ENCODE peak calls at places on chromosomes 4 and X, in nine cellular contexts. One of them, this sample, is unnamed.
A peak's percentile ranks its signal among the peaks of the same experiment; 100 is the strongest.

GRCh38 chrX:15973299-15973698 is 118.7 kb upstream of the AP1S2 start:
- DNase-seq in activated CD8-positive, alpha-beta memory T cell treated with anti-CD3 and anti-CD28 coated beads for 48 hours: no peak
- DNase-seq in lower leg skin: no peak
- DNase-seq in pons: peak; percentile 87
- DNase-seq in IMR-90: peak; percentile 19
- DNase-seq in globus pallidus: peak; percentile 70
- DNase-seq in ELF-1: peak; percentile 68
- DNase-seq in left ventricle myocardium inferior: no peak
- DNase-seq in colonic mucosa: peak; percentile 20
- DNase-seq in this sample: no peak

GRCh38 chr4:113433536-113434246 is 327.8 kb downstream of the CAMK2D start:
- DNase-seq in activated CD8-positive, alpha-beta memory T cell treated with anti-CD3 and anti-CD28 coated beads for 48 hours: no peak
- DNase-seq in lower leg skin: no peak
- DNase-seq in pons: no peak
- DNase-seq in IMR-90: no peak
- DNase-seq in globus pallidus: no peak
- DNase-seq in ELF-1: no peak
- DNase-seq in left ventricle myocardium inferior: no peak
- DNase-seq in colonic mucosa: no peak
- DNase-seq in this sample: no peak

GRCh38 chr4:140096483-140096861 is 57.5 kb downstream of the MAML3 start:
- DNase-seq in activated CD8-positive, alpha-beta memory T cell treated with anti-CD3 and anti-CD28 coated beads for 48 hours: no peak
- DNase-seq in lower leg skin: no peak
- DNase-seq in pons: no peak
- DNase-seq in IMR-90: no peak
- DNase-seq in globus pallidus: no peak
- DNase-seq in ELF-1: no peak
- DNase-seq in left ventricle myocardium inferior: no peak
- DNase-seq in colonic mucosa: no peak
- DNase-seq in this sample: no peak

GRCh38 chrX:75115707-75116413 is 40.2 kb downstream of the ABCB7 start:
- DNase-seq in activated CD8-positive, alpha-beta memory T cell treated with anti-CD3 and anti-CD28 coated beads for 48 hours: no peak
- DNase-seq in lower leg skin: no peak
- DNase-seq in pons: no peak
- DNase-seq in IMR-90: no peak
- DNase-seq in globus pallidus: no peak
- DNase-seq in ELF-1: peak; percentile 68
- DNase-seq in left ventricle myocardium inferior: no peak
- DNase-seq in colonic mucosa: no peak
- DNase-seq in this sample: no peak

GRCh38 chr4:125827338-125828074 is 512.8 kb downstream of the FAT4 start:
- DNase-seq in activated CD8-positive, alpha-beta memory T cell treated with anti-CD3 and anti-CD28 coated beads for 48 hours: no peak
- DNase-seq in lower leg skin: no peak
- DNase-seq in pons: no peak
- DNase-seq in IMR-90: no peak
- DNase-seq in globus pallidus: no peak
- DNase-seq in ELF-1: no peak
- DNase-seq in left ventricle myocardium inferior: no peak
- DNase-seq in colonic mucosa: no peak
- DNase-seq in this sample: no peak

GRCh38 chrX:133660356-133660755 is 245.1 kb upstream of the GPC4 start:
- DNase-seq in activated CD8-positive, alpha-beta memory T cell treated with anti-CD3 and anti-CD28 coated beads for 48 hours: no peak
- DNase-seq in lower leg skin: no peak
- DNase-seq in pons: no peak
- DNase-seq in IMR-90: peak; percentile 48
- DNase-seq in globus pallidus: no peak
- DNase-seq in ELF-1: no peak
- DNase-seq in left ventricle myocardium inferior: no peak
- DNase-seq in colonic mucosa: no peak
- DNase-seq in this sample: no peak

GRCh38 chr4:139633661-139634060 is 32.0 kb upstream of the MGST2 start:
- DNase-seq in activated CD8-positive, alpha-beta memory T cell treated with anti-CD3 and anti-CD28 coated beads for 48 hours: no peak
- DNase-seq in lower leg skin: no peak
- DNase-seq in pons: peak; percentile 54
- DNase-seq in IMR-90: peak; percentile 20
- DNase-seq in globus pallidus: peak; percentile 37
- DNase-seq in ELF-1: peak; percentile 67
- DNase-seq in left ventricle myocardium inferior: peak; percentile 21
- DNase-seq in colonic mucosa: no peak
- DNase-seq in this sample: peak; percentile 33

GRCh38 chrX:135985974-135986312 is 708 bp downstream of the SLC9A6 start:
- DNase-seq in activated CD8-positive, alpha-beta memory T cell treated with anti-CD3 and anti-CD28 coated beads for 48 hours: no peak
- DNase-seq in lower leg skin: no peak
- DNase-seq in pons: no peak
- DNase-seq in IMR-90: no peak
- DNase-seq in globus pallidus: no peak
- DNase-seq in ELF-1: no peak
- DNase-seq in left ventricle myocardium inferior: no peak
- DNase-seq in colonic mucosa: no peak
- DNase-seq in this sample: no peak

GRCh38 chr4:169098969-169099685 is 89.1 kb upstream of the CBR4 start:
- DNase-seq in activated CD8-positive, alpha-beta memory T cell treated with anti-CD3 and anti-CD28 coated beads for 48 hours: no peak
- DNase-seq in lower leg skin: no peak
- DNase-seq in pons: no peak
- DNase-seq in IMR-90: peak; percentile 19
- DNase-seq in globus pallidus: no peak
- DNase-seq in ELF-1: no peak
- DNase-seq in left ventricle myocardium inferior: no peak
- DNase-seq in colonic mucosa: no peak
- DNase-seq in this sample: no peak

GRCh38 chr4:85500110-85500867 is 25.3 kb downstream of the ARHGAP24 start:
- DNase-seq in activated CD8-positive, alpha-beta memory T cell treated with anti-CD3 and anti-CD28 coated beads for 48 hours: no peak
- DNase-seq in lower leg skin: no peak
- DNase-seq in pons: no peak
- DNase-seq in IMR-90: no peak
- DNase-seq in globus pallidus: no peak
- DNase-seq in ELF-1: no peak
- DNase-seq in left ventricle myocardium inferior: no peak
- DNase-seq in colonic mucosa: no peak
- DNase-seq in this sample: no peak

GRCh38 chrX:71106427-71106826 is at the start of gene CXorf65:
- DNase-seq in activated CD8-positive, alpha-beta memory T cell treated with anti-CD3 and anti-CD28 coated beads for 48 hours: no peak
- DNase-seq in lower leg skin: no peak
- DNase-seq in pons: no peak
- DNase-seq in IMR-90: no peak
- DNase-seq in globus pallidus: no peak
- DNase-seq in ELF-1: peak; percentile 34
- DNase-seq in left ventricle myocardium inferior: no peak
- DNase-seq in colonic mucosa: no peak
- DNase-seq in this sample: no peak

GRCh38 chr4:24482871-24483270 is 101.5 kb downstream of the DHX15 start:
- DNase-seq in activated CD8-positive, alpha-beta memory T cell treated with anti-CD3 and anti-CD28 coated beads for 48 hours: no peak
- DNase-seq in lower leg skin: no peak
- DNase-seq in pons: no peak
- DNase-seq in IMR-90: peak; percentile 14
- DNase-seq in globus pallidus: no peak
- DNase-seq in ELF-1: no peak
- DNase-seq in left ventricle myocardium inferior: no peak
- DNase-seq in colonic mucosa: no peak
- DNase-seq in this sample: no peak

GRCh38 chrX:117301086-117301485 is 815.5 kb downstream of the KLHL13 start:
- DNase-seq in activated CD8-positive, alpha-beta memory T cell treated with anti-CD3 and anti-CD28 coated beads for 48 hours: no peak
- DNase-seq in lower leg skin: no peak
- DNase-seq in pons: no peak
- DNase-seq in IMR-90: no peak
- DNase-seq in globus pallidus: no peak
- DNase-seq in ELF-1: no peak
- DNase-seq in left ventricle myocardium inferior: no peak
- DNase-seq in colonic mucosa: no peak
- DNase-seq in this sample: no peak

GRCh38 chr4:139131209-139131870 is 45.7 kb downstream of the ELF2 start:
- DNase-seq in activated CD8-positive, alpha-beta memory T cell treated with anti-CD3 and anti-CD28 coated beads for 48 hours: no peak
- DNase-seq in lower leg skin: no peak
- DNase-seq in pons: no peak
- DNase-seq in IMR-90: no peak
- DNase-seq in globus pallidus: no peak
- DNase-seq in ELF-1: no peak
- DNase-seq in left ventricle myocardium inferior: no peak
- DNase-seq in colonic mucosa: no peak
- DNase-seq in this sample: no peak

GRCh38 chrX:18449271-18449670 is 23.9 kb downstream of the CDKL5 start:
- DNase-seq in activated CD8-positive, alpha-beta memory T cell treated with anti-CD3 and anti-CD28 coated beads for 48 hours: no peak
- DNase-seq in lower leg skin: no peak
- DNase-seq in pons: no peak
- DNase-seq in IMR-90: no peak
- DNase-seq in globus pallidus: no peak
- DNase-seq in ELF-1: no peak
- DNase-seq in left ventricle myocardium inferior: no peak
- DNase-seq in colonic mucosa: no peak
- DNase-seq in this sample: no peak

GRCh38 chrX:139640259-139640658 is 67.7 kb downstream of the MCF2 start:
- DNase-seq in activated CD8-positive, alpha-beta memory T cell treated with anti-CD3 and anti-CD28 coated beads for 48 hours: no peak
- DNase-seq in lower leg skin: no peak
- DNase-seq in pons: no peak
- DNase-seq in IMR-90: no peak
- DNase-seq in globus pallidus: no peak
- DNase-seq in ELF-1: no peak
- DNase-seq in left ventricle myocardium inferior: no peak
- DNase-seq in colonic mucosa: no peak
- DNase-seq in this sample: no peak

GRCh38 chrX:74492720-74493201 is 71.5 kb downstream of the SLC16A2 start:
- DNase-seq in activated CD8-positive, alpha-beta memory T cell treated with anti-CD3 and anti-CD28 coated beads for 48 hours: no peak
- DNase-seq in lower leg skin: no peak
- DNase-seq in pons: no peak
- DNase-seq in IMR-90: no peak
- DNase-seq in globus pallidus: no peak
- DNase-seq in ELF-1: peak; percentile 96
- DNase-seq in left ventricle myocardium inferior: no peak
- DNase-seq in colonic mucosa: no peak
- DNase-seq in this sample: no peak

GRCh38 chr4:109559625-109559982 is 442 bp upstream of the MCUB start:
- DNase-seq in activated CD8-positive, alpha-beta memory T cell treated with anti-CD3 and anti-CD28 coated beads for 48 hours: peak; percentile 20
- DNase-seq in lower leg skin: peak; percentile 88
- DNase-seq in pons: no peak
- DNase-seq in IMR-90: no peak
- DNase-seq in globus pallidus: peak; percentile 11
- DNase-seq in ELF-1: no peak
- DNase-seq in left ventricle myocardium inferior: peak; percentile 26
- DNase-seq in colonic mucosa: peak; percentile 42
- DNase-seq in this sample: peak; percentile 29

GRCh38 chr4:140239311-140239710 is 85.3 kb upstream of the MAML3 start:
- DNase-seq in activated CD8-positive, alpha-beta memory T cell treated with anti-CD3 and anti-CD28 coated beads for 48 hours: no peak
- DNase-seq in lower leg skin: no peak
- DNase-seq in pons: no peak
- DNase-seq in IMR-90: no peak
- DNase-seq in globus pallidus: no peak
- DNase-seq in ELF-1: no peak
- DNase-seq in left ventricle myocardium inferior: no peak
- DNase-seq in colonic mucosa: no peak
- DNase-seq in this sample: no peak

GRCh38 chr4:6331018-6331417 is 61.4 kb downstream of the WFS1 start:
- DNase-seq in activated CD8-positive, alpha-beta memory T cell treated with anti-CD3 and anti-CD28 coated beads for 48 hours: no peak
- DNase-seq in lower leg skin: no peak
- DNase-seq in pons: no peak
- DNase-seq in IMR-90: peak; percentile 20
- DNase-seq in globus pallidus: no peak
- DNase-seq in ELF-1: peak; percentile 67
- DNase-seq in left ventricle myocardium inferior: no peak
- DNase-seq in colonic mucosa: no peak
- DNase-seq in this sample: no peak

This sample was measured in uterus.